ENCODE peak calls at places on chromosomes 5 and 9, in eight cellular contexts. Z is psoas muscle; D is CD8-positive, alpha-beta T cell; T is cardiac muscle cell; I is heart right ventricle; E is spleen; S is A549; M is Panc1. L is an unnamed sample. For H3K4me1, the result is how much of the 10 kb centered on the place peaks cover.

GRCh38 chr5:61256474-61256873 is 75.6 kb upstream of the ZSWIM6 start:
- DNase-seq in E (no peak), M (no peak), S (no peak), Z (no peak), D (no peak), T (peak), I (peak), L (peak)

GRCh38 chr5:56493293-56493692 is 260.2 kb upstream of the ANKRD55 start:
- DNase-seq in D (no peak), Z (no peak), I (no peak), E (no peak), M (no peak), S (no peak), T (no peak), L (no peak)

GRCh38 chr5:71907001-71907564 is 188.0 kb downstream of the CARTPT start:
- DNase-seq in E (no peak), I (no peak), D (no peak), M (no peak), Z (no peak), S (no peak), T (no peak), L (no peak)

GRCh38 chr9:274101-274500 is 59.4 kb downstream of the DOCK8 start:
- DNase-seq in Z (no peak), D (no peak), I (no peak), T (no peak), E (no peak), M (no peak), S (no peak), L (no peak)

GRCh38 chr9:4973902-4974301 is 11.2 kb upstream of the JAK2 start:
- DNase-seq in Z (no peak), S (no peak), T (peak), D (no peak), I (no peak), E (no peak), M (no peak), L (no peak)

GRCh38 chr5:80871541-80871961 is 88.6 kb upstream of the RASGRF2 start:
- DNase-seq in E (no peak), Z (no peak), I (no peak), T (peak), M (peak), D (no peak), S (peak), L (no peak)

GRCh38 chr9:116605060-116605459 is 82.0 kb upstream of the TRIM32 start:
- DNase-seq in S (no peak), D (no peak), E (no peak), T (no peak), I (no peak), Z (no peak), M (no peak), L (no peak)

GRCh38 chr9:109311731-109312130 is 9.1 kb downstream of the EPB41L4B start:
- DNase-seq in S (no peak), T (no peak), M (no peak), D (no peak), Z (no peak), E (no peak), I (no peak), L (no peak)

GRCh38 chr5:132479812-132480441 is 10.6 kb downstream of the IRF1 start:
- DNase-seq in I (no peak), T (no peak), M (no peak), D (peak), E (peak), Z (no peak), S (no peak), L (no peak)

DNA sequence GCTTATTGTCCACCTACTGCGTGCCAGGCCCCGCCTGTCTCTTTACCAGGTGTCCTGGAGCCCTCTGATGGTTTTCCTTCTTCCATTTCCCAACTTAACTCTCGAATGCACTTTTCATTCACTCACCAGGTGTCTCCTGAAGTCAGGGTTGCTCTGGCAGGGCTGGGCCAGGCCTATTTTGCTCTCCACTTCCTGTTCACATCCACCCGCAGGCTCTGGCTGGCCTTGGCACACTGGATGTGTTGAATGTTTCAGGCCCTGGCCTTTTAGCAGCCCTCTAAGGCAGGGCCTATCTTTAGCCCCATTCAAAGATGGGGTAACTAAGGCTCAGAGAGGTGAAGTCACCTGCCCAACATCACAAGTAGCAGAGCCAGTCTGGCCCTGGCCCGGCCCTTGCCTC is 16.4 kb downstream of the LRRC8A start:
- DNase-seq in T (no peak), I (no peak), Z (no peak), E (no peak), S (no peak), M (no peak), D (no peak), L (no peak)
- H3K4me1 ChIP-seq in T (under half), I (under half), Z (under half), E (under half), S (under half), M (under half), D (half or more), L (under half)

DNA sequence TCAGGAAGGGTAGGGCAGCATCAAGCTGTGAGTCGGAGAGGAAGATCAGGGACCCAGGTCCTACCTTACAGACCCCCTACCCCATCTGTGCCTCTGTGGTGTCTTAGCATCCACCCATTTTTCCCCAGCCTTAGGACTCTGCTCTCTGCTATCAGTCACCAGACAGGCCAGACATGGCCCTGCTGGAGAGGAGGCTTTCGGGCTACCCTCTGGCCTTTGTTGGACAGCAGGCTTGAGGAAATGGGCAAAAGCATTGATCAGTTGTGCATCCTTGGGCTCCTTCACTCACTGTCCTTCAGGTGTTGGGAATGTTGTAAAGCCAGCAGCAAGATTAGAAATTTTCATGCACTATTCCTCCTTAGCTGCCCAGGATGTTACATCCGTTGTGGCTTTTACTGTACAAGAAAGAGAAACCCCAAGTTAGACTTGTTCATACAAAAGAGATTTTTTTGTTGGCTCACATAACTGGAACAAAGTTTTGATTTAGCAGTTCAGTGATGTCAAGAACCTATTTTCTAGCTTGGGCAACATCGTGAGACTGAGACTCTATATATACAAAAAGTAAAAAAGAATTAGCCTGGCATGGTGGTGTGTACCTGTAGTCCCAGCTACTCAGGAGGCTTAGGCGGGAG is 17.4 kb upstream of the TNFAIP8 start:
- DNase-seq in T (no peak), M (no peak), E (no peak), D (no peak), S (no peak), I (no peak), Z (no peak), L (no peak)
- H3K4me1 ChIP-seq in T (half or more), M (under half), E (under half), D (half or more), S (under half), I (under half), Z (under half), L (under half)

DNA sequence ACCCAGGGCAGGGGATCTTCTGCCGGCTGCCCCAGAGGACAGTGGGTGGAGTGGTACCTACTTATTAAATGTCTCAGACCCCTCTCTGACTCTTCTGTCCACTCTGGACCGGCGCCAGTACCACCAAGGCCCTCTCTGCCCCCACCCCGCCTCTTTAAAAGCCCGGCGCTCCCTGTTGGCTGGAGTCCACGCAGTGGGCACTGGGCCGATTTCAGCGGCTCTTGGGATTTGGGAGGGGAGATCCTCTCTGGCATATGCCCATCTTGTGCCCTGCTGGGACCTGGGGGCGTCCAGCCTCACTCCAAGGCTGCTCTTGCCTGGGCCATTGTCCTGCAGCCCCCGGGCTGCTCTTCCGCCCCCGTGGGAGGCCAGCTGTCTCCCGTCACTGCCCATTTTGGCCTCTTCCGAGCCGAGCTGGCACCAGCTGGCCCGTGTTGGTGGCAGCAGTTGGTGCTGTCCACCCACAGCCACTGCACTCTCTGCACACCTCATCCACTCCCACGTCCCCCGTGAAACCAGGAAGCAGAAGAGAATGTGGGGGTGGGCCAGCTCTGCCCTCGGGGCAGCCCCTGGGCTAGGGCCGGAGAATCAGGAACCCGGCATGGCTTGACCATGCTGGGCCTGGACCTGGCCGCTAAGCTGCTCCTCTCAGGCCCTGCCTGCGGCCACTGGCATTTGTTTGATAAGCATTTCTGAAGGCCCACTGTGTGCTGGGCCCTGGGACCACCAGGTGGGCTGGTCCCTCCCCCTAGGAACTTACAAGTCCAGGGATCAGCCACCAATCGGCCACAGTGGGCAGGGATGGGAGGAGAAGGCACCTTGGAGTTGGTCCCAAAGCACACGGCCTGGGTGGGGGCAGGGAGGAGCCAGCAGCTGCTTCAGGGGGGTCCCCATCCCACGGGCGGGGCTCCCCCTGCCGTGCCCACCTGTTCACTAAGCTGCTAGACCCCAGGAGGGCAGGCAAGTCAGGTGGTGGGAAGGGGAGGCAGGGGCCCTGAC is 2.1 kb downstream of the C8G start:
- DNase-seq in T (no peak), D (no peak), I (peak), S (no peak), Z (peak), E (peak), M (no peak), L (no peak)
- H3K4me1 ChIP-seq in T (under half), D (under half), I (under half), S (under half), Z (under half), E (under half), M (under half), L (under half)

DNA sequence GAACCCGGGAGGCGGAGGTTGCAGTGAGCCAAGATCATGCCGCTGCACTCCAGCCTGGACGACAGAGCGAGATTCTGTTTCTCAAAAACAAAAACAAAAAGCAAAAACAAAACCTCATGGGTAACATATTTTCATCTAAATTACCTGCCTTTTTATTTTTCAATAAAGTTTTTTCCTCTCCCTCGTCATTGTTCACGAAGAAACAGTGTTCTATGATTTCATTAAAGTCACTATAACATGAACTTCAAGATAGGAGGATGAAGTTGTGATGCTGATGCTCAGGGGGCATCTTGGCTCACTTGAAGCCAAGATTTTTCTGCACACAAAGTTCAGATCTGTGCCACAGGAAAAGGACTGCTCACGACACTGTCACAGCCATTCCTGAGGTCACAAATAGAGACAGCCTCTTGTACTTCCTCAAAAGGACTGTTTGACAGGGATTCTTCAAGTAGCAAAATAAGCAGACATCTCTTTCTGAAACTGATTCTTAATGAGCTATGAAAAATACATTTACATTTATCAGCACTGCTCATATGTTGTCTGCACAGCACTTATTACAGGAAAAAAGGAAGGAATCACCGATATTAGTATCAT is 16.1 kb downstream of the NIPSNAP3B start:
- DNase-seq in T (no peak), Z (no peak), M (no peak), S (no peak), D (no peak), I (no peak), E (no peak), L (no peak)
- H3K4me1 ChIP-seq in T (under half), Z (under half), M (under half), S (under half), D (under half), I (under half), E (under half), L (under half)

GRCh38 chr5:14172149-14172795 is 29.1 kb downstream of the TRIO start:
- DNase-seq in I (no peak), T (no peak), Z (no peak), D (no peak), S (no peak), M (no peak), E (no peak), L (no peak)
- H3K4me1 ChIP-seq in I (under half), T (under half), Z (half or more), D (under half), S (half or more), M (half or more), E (under half), L (under half)

GRCh38 chr5:119302916-119303897 is 52.6 kb upstream of the TNFAIP8 start:
- DNase-seq in I (no peak), Z (no peak), D (no peak), T (peak), E (no peak), S (peak), M (no peak), L (no peak)
- H3K4me1 ChIP-seq in I (under half), Z (under half), D (half or more), T (under half), E (under half), S (half or more), M (under half), L (under half)

L was measured in ovary.